ENCODE peak calls at places on chromosomes 1 and 21, in nine cellular contexts. G, D, Y, Z, B, V, T, I and K are unnamed samples.

GRCh38 chr1:48823161-48823560 is 46.5 kb upstream of the BEND5 start:
- DNase-seq in I (no peak), Y (no peak), B (no peak), G (no peak), V (no peak), D (no peak), T (no peak), Z (no peak), K (no peak)

GRCh38 chr1:21620011-21620410 is 49.1 kb downstream of the RAP1GAP start:
- DNase-seq in Y (no peak), B (no peak), Z (no peak), I (no peak), V (no peak), D (no peak), G (no peak), T (no peak), K (no peak)

GRCh38 chr21:15992171-15992570 is 262.4 kb downstream of the USP25 start:
- DNase-seq in T (peak; percentile 6), V (no peak), I (no peak), Z (no peak), B (no peak), D (peak; percentile 6), Y (no peak), G (no peak), K (no peak)

GRCh38 chr1:8031176-8031785 is 5.2 kb upstream of the ERRFI1 start:
- DNase-seq in I (peak; percentile 47), G (no peak), Z (no peak), T (peak; percentile 63), Y (no peak), D (no peak), B (peak; percentile 49), V (no peak), K (no peak)

GRCh38 chr1:202268032-202268431 is 73.7 kb downstream of the UBE2T start:
- DNase-seq in Y (peak; percentile 26), Z (no peak), B (no peak), I (no peak), T (no peak), D (no peak), V (no peak), G (no peak), K (no peak)

GRCh38 chr1:60573121-60573520 is 499.6 kb upstream of the C1orf87 start:
- DNase-seq in D (no peak), B (no peak), Y (no peak), T (peak; percentile 91), G (no peak), I (no peak), V (no peak), Z (no peak), K (no peak)

GRCh38 chr21:43984905-43985689 is 27.0 kb upstream of the TRAPPC10 start:
- DNase-seq in Y (no peak), G (no peak), T (peak; percentile 21), I (no peak), Z (no peak), B (no peak), D (no peak), V (no peak), K (no peak)

GRCh38 chr1:95584315-95584714 is 350.3 kb downstream of the RWDD3 start:
- DNase-seq in Z (no peak), G (no peak), D (no peak), T (peak; percentile 94), V (no peak), Y (no peak), I (no peak), B (no peak), K (no peak)

GRCh38 chr1:53835491-53835890 is 2.6 kb downstream of the NDC1 start:
- DNase-seq in T (no peak), Z (no peak), I (no peak), D (no peak), G (no peak), Y (no peak), V (no peak), B (no peak), K (no peak)

GRCh38 chr1:53838654-53838974 is 518 bp upstream of the NDC1 start:
- DNase-seq in Y (no peak), G (no peak), T (no peak), D (no peak), V (no peak), Z (no peak), B (no peak), I (no peak), K (no peak)

GRCh38 chr1:53834776-53835175 is 3.3 kb downstream of the NDC1 start:
- DNase-seq in Y (no peak), G (no peak), V (no peak), I (no peak), Z (no peak), T (no peak), D (no peak), B (no peak), K (no peak)

GRCh38 chr1:53842347-53842746 is 4.3 kb upstream of the NDC1 start:
- DNase-seq in Y (no peak), V (no peak), I (no peak), Z (no peak), D (no peak), T (no peak), G (no peak), B (no peak), K (no peak)

DNA sequence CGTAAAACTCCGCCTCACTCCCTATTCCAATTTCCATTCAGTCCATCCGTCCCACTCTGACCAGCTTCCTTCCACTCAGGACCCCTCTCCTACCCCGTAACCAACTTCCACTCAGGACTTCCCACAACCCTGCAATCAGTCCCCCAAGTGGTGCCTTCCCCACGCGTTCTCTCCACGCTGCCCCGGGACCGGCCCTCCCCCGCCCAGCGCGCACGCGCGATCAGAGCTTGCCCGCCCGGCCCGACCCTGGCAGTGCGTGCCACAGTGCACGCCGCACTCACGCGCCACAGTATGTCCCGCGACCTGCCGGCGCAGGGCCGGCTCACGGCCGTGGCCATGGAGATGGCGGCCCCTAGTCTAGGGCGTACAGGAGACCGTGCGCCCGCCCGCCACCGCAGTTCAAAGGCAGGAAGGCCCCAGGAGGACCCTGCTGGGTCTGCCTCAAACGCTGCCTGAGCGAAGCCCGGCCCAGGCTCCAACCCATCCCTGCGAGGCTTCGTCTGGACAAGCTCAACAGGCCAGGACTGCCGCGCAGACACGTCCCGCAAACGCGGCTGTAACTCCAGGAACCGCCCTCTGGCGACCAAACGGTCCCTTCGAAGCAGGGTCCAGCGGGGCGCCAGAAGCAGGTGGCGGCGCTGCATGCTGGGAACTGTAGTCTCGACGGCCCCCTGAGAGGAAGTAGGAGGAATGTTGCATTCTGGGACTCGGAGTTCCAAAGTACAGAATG is at the start of gene NDC1:
- DNase-seq in V (peak; percentile 96), T (peak; percentile 97), G (peak; percentile 89), B (peak; percentile 99), I (peak; percentile 97), Z (peak; percentile 63), D (peak; percentile 90), Y (peak; percentile 97), K (peak; percentile 90)
- TF ChIP-seq CTCF in V (no peak), T (peak; percentile 15), G (no peak), B (no peak), I (peak; percentile 51), Z (no peak), D (no peak), Y (peak; percentile 39), K (peak; percentile 48)

GRCh38 chr1:4415476-4415875 is 238.9 kb upstream of the AJAP1 start:
- DNase-seq in Z (no peak), B (no peak), D (no peak), G (no peak), Y (no peak), V (no peak), I (no peak), T (no peak), K (no peak)

GRCh38 chr1:4416189-4416588 is 238.2 kb upstream of the AJAP1 start:
- DNase-seq in B (no peak), I (no peak), V (no peak), D (no peak), Z (no peak), T (no peak), G (no peak), Y (no peak), K (no peak)

GRCh38 chr1:4408380-4408779 is 246.0 kb upstream of the AJAP1 start:
- DNase-seq in Y (no peak), I (no peak), B (no peak), G (no peak), V (no peak), T (no peak), Z (no peak), D (no peak), K (no peak)

GRCh38 chr1:4407851-4408250 is 246.6 kb upstream of the AJAP1 start:
- DNase-seq in Z (no peak), Y (no peak), D (no peak), I (no peak), B (no peak), T (no peak), G (no peak), V (no peak), K (no peak)

DNA sequence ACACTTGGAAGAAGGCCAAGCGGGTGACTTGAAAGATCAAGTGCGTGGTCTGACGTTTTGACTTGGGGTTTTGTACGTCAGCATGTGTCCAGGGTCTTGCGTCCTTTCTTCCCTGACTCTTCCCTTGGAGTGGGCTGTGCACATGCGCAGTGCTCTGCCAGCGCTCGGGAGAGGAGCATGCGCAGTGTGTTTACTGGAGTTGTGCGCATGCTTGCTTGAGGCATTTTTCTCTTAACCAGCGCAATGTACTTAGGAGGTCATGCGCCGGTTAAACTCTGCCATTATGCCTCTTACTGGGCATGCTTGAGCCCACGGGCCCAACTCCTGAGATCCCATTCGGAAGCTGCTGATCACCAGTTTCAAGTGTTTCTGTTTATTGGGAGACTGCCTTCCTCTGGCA is 242.5 kb upstream of the AJAP1 start:
- DNase-seq in G (no peak), Z (no peak), Y (no peak), B (no peak), D (no peak), I (no peak), V (no peak), T (no peak), K (no peak)
- TF ChIP-seq CTCF in G (no peak), Z (no peak), Y (no peak), B (no peak), D (no peak), I (no peak), V (no peak), T (no peak), K (no peak)

DNA sequence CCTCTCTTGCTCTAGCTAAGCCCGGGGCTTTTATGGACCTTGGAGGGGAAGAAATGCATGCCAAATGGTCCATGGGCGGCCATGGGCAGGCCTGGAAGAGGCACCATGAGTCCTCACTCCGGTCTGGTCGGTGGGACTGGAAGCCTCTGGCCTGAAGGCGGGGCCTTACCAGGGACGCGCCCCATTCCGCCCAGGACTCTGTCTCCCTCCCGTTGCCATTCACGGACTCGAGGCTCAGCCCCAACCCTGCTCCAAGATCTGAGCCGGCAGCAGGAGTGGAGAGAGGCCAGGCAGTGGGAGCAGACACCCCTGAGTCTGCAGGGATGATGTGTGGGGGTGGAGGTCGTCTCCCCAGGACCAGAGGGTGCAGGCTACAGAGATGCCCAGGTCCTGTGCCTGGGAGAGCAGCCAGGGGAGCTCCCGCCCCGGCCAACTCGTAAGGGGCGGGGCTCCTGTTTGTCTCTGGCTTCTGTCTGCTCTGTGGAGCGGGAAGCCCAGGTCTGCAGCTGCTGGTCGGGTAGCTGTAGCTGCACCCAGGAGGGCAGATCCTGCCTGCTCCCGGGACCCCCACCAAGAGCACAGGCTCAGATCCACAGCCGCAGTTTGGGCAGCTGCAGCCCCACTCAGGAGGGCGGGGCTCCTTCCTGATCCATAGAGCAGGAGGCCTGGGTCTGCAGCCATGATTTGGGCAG is 8.3 kb upstream of the KANK4 start:
- DNase-seq in Y (peak; percentile 81), B (peak; percentile 64), V (no peak), Z (no peak), T (no peak), D (no peak), I (peak; percentile 35), G (no peak), K (no peak)
- TF ChIP-seq CTCF in Y (no peak), B (no peak), V (no peak), Z (no peak), T (no peak), D (no peak), I (no peak), G (no peak), K (no peak)

GRCh38 chr1:225811622-225812487 is 1.9 kb downstream of the EPHX1 start:
- DNase-seq in V (peak; percentile 62), B (peak; percentile 80), I (peak; percentile 61), G (no peak), T (peak; percentile 19), D (no peak), Y (peak; percentile 62), Z (no peak), K (no peak)
- TF ChIP-seq CTCF in V (no peak), B (peak; percentile 74), I (peak; percentile 63), G (no peak), T (peak; percentile 30), D (peak; percentile 32), Y (peak; percentile 73), Z (no peak), K (peak; percentile 56)